ENCODE peak calls at places on chromosomes 11 and 22, in eight cellular contexts. Q, V, F, X, R, N, K and U are unnamed samples.

GRCh38 chr22:23178512-23179254 is 1.6 kb upstream of the BCR start:
- DNase-seq in N (peak), V (peak), K (peak), Q (peak), R (peak), F (peak), X (no peak), U (peak)

GRCh38 chr11:68358416-68358815 is 46.0 kb downstream of the LRP5 start:
- DNase-seq in Q (no peak), V (no peak), R (no peak), N (no peak), X (no peak), K (no peak), F (no peak), U (no peak)

GRCh38 chr22:27507066-27507715 is 294.4 kb downstream of the MN1 start:
- DNase-seq in F (no peak), K (no peak), X (peak), R (peak), N (no peak), Q (peak), V (no peak), U (peak)

GRCh38 chr11:67665537-67666302 is 8.7 kb downstream of the ALDH3B2 start:
- DNase-seq in Q (no peak), K (peak), X (no peak), N (no peak), F (no peak), R (no peak), V (peak), U (peak)

GRCh38 chr11:110809800-110810199 is 97.6 kb upstream of the ARHGAP20 start:
- DNase-seq in N (no peak), R (no peak), Q (no peak), K (no peak), V (no peak), X (no peak), F (no peak), U (no peak)

GRCh38 chr22:44587911-44588310 is 89.9 kb upstream of the RTL6 start:
- DNase-seq in V (no peak), X (no peak), F (no peak), Q (no peak), N (no peak), K (no peak), R (no peak), U (no peak)

GRCh38 chr11:62125316-62125715 is 1.5 kb downstream of the INCENP start:
- DNase-seq in K (no peak), Q (no peak), R (no peak), X (no peak), N (no peak), F (no peak), V (peak), U (peak)

GRCh38 chr11:46003647-46004046 is 81.2 kb downstream of the LARGE2 start:
- DNase-seq in N (no peak), F (no peak), V (no peak), K (no peak), R (no peak), Q (peak), X (no peak), U (peak)

GRCh38 chr11:70075836-70076235 is 2.3 kb upstream of the ANO1 start:
- DNase-seq in R (no peak), Q (no peak), X (no peak), F (no peak), N (no peak), K (no peak), V (no peak), U (no peak)

GRCh38 chr11:8832571-8833260 is 78.3 kb upstream of the AKIP1 start:
- DNase-seq in N (no peak), F (no peak), K (peak), X (peak), V (peak), R (no peak), Q (peak), U (peak)
- H2AFZ ChIP-seq in N (no peak), F (no peak), K (peak), X (peak), V (no peak), R (no peak), Q (peak), U (no peak)

DNA sequence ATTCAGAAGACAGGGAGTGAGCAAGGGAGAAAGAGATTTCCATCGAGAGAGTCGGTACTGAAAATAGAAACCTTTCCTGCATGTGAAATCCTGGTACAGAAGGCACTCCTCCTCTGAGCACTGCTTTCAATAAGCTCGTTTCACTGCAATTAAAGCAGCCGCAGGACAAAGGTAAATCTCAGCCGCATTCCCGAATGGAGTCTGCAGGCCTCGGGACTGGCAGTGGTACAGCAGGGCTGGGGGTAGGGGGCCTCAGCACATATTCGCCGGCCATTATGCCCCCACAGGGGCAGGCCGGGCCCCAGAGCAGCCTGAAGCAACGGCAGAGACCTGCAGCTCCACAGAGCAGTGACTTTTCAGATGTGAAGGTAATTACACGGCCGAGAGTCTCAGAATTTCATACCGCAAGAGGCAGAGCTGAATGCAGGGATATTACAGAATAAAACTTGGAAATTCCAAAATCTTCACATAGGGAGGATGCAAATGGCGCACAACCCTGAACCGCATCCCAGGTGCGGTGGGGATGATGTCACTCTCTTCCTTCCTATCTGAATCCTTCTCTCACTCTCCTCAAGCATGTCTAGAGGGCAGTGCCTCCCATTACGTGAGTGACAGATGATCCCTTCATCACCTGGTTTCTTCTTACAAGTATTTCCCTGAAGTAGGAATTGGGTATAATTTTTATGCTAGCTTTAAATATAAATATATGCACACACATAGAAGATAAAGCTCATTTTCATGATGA is 622.1 kb downstream of the OPCML start:
- DNase-seq in V (no peak), K (no peak), F (no peak), X (no peak), Q (no peak), R (no peak), N (peak), U (no peak)
- H2AFZ ChIP-seq in V (no peak), K (no peak), F (no peak), X (peak), Q (no peak), R (no peak), N (peak), U (no peak)

DNA sequence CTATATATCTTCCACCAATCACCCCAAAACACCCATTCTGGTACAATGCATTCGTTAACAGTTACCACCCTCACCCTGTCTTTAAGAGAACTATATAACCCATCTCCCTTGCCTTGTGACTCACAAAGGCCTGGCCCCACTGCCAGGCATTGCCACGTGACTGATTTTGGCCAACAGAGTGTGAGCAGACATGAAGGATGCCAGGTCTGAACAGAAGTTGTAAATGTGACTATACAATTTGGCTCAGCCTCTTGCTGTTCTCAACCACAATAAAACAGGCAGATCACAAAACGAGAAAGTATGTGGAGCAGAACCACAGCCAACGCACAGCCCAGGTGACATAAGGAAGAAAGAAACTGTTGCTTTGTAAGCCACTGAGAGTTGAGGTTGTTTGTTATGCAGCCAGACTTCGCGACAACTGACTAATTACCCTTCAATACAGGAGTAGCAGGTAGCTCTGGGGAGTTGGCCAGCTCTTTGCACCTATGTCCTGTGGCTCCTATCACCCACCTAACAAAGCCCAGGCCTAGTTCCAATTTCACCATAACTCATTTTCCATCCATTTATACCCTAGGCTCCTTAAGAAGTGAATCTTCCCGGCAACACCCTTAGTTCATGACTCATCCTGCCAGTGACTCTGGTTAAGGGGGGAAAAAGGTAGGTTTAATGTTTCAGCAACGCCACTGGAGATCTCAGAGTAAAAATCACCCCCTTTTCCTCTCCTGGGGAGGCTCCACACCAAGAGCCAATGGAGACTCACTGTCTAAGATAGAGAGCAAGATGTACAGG is 53.7 kb downstream of the GALNT18 start:
- DNase-seq in K (no peak), Q (peak), N (no peak), V (no peak), X (peak), F (peak), R (no peak), U (peak)
- H2AFZ ChIP-seq in K (no peak), Q (no peak), N (no peak), V (no peak), X (no peak), F (no peak), R (no peak), U (no peak)

GRCh38 chr11:126968915-126969314 is 31.7 kb downstream of the KIRREL3 start:
- DNase-seq in F (no peak), R (no peak), Q (no peak), V (no peak), N (peak), X (no peak), K (no peak), U (no peak)
- H2AFZ ChIP-seq in F (no peak), R (no peak), Q (no peak), V (no peak), N (peak), X (no peak), K (no peak), U (no peak)

DNA sequence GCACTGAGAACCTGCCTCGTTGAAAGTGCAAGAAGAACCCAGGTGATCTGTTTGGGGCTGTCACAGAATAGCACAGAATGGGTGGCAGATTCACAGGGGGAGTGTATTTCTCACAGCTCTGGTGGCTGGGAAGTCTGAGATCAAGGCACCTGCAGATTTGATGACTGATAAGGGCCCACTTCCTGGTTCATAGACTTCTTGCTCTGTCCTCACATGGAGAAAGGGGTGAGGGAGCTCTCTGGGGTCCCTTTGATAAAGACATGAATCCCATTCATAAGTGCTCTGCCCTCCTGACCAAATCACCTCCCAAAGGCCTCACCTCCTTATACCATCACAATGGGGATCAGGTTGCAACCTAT is 198.5 kb upstream of the SORL1-AS1 start:
- DNase-seq in V (no peak), K (no peak), R (no peak), N (no peak), X (no peak), F (no peak), Q (no peak), U (no peak)
- H2AFZ ChIP-seq in V (no peak), K (no peak), R (no peak), N (no peak), X (no peak), F (no peak), Q (no peak), U (no peak)

DNA sequence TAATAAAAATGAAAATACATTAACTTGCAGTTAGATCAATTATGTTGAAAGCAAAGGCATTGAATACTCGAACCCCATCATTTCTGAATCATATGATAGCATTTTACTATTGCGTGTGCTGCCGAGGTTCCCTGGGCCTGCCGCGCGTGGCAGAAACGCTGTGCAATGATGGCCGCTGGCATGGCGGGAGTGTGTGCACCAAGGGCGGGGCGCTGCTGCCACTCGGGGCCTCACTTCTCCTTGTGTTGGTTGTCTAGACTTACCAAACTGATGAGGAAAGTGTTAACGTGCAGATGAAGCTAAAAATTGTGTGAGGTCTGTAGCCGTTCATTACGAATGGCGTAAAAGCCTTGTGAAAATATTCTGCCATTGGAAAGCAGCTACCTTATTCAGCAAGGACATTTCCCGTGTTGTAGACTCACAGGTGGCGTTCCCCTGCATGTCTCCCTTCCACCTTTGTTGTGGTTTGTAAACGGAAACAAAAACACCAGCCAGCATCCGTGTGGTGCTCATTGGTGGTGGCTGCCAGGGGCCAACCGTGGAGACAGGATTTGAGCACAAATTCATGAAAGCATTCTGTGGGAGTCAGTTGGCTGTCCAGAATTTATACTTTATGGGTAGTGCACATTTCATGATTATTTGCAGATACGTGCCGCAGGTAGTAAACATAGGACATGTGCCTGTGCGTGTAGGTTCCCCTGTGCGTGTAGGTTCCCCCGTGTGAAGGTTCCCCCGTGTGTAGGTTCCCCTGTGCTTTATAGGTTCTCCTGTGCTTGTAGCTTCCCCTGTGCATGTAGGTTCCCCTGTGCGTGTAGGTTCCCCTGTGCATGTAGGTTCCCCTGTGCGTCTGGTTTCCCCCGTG is 5.9 kb upstream of the GRAMD4 start:
- DNase-seq in F (no peak), N (no peak), K (no peak), R (no peak), Q (no peak), X (no peak), V (no peak), U (no peak)
- H2AFZ ChIP-seq in F (no peak), N (no peak), K (no peak), R (no peak), Q (no peak), X (no peak), V (no peak), U (no peak)

DNA sequence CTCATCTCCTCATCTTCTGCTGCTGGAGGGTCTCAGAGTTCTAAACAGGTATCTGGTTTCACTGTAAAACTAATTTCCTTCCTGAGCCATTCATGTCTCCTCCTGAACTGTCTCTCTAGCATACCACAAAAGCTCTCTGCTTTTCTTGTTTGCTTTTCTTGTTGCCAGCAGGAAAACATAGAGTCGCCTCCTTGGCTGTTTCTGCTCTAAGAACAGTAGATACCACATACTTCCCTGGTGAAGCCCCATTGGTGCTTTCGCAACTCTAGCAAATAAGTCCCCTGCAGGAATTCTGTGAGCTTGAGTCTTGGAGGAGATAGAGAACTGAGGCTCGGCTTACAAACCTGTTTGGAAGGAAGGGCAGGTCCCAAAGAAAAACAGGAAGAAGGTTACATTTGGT is 7.0 kb downstream of the DIXDC1 start:
- DNase-seq in F (no peak), Q (peak), V (no peak), N (no peak), R (peak), X (peak), K (peak), U (peak)
- H2AFZ ChIP-seq in F (no peak), Q (no peak), V (peak), N (no peak), R (peak), X (no peak), K (no peak), U (no peak)

DNA sequence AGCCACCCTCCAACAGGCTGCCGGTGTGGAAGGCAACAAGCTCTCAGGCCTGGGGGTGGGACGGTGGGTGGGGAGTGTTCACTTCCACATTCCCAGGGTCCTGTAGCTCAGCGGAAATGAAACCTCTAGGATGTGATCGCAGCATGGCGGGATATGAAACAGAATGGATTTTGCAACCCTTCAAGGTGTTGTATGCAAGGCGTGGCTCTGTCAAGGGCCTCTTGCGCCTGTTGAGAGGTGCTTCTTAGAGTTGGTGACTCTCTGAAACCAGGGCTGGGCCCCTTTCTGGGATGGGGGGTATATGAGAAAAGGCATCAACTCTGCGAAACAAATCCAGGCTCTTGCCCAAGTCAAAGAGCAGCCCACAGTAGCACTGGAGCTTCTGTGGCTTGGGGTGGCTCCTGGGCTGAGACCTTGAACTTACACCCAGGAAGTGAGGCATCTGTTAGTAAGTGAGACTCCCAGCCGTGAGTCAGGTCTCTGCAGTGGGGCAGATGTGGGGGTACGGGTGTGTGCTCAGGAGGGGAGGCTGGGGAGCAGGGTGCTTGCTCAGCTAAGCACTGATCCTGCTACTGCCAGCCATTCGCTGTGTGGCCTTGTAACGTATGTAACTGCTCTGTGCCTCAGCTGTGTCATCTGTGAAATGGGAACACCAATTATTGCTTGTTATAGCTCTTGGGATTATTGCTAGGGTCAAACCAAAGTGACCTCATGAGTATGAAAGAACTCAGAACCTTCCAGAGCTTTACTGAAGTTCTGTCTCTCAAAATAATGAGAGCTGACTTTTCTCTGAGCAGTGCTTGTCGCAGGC is 28.3 kb downstream of the NECTIN1 start:
- DNase-seq in N (no peak), X (no peak), R (no peak), F (no peak), K (no peak), V (no peak), Q (no peak), U (peak)
- H2AFZ ChIP-seq in N (no peak), X (no peak), R (no peak), F (no peak), K (no peak), V (no peak), Q (no peak), U (no peak)

DNA sequence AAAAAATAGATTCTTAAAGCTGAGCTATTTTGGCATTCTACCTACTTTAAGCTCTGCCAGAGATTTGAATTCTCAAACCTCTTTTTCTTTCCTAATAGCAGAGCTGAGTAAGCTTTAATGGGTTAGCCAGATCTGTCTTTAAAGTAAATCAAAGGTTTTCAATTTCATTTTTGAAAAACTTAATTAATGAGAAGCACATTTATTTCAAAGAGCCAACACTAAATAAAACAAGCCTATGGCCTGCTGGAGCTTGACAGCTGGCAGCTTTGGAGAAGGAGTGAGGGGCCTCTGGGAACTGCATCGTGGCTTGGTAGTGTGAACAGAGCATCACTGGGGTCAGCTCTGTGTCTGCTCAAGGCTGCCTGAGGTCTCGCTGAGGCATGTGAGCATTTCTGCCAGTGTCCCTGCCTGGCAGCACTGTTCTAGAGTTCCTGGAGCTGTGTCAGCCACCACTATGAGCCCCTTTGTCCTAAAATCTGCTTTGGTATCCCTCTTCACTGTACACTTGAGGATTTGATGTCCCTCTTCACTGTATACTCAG is 50.4 kb upstream of the PRSS23 start:
- DNase-seq in N (no peak), X (no peak), F (no peak), R (no peak), K (no peak), Q (no peak), V (no peak), U (no peak)
- H2AFZ ChIP-seq in N (no peak), X (no peak), F (no peak), R (no peak), K (no peak), Q (no peak), V (no peak), U (no peak)

GRCh38 chr22:49824936-49825335 is 2.7 kb downstream of the BRD1 start:
- DNase-seq in N (no peak), R (no peak), Q (no peak), F (no peak), X (no peak), K (no peak), V (no peak), U (no peak)
- H2AFZ ChIP-seq in N (no peak), R (no peak), Q (no peak), F (no peak), X (no peak), K (no peak), V (no peak), U (no peak)